ENCODE peak calls at places on chromosomes 2 and 18, in ten cellular contexts. P is brain microvascular endothelial cell, R is fibroblast of lung, U is GM12865, F is psoas muscle, C is stomach, Y is BJ, V is cardiac muscle cell, D is WERI-Rb-1, W is activated B cell treated with CpG ODN at 0.5 μM for 24 hours. H is an unnamed sample.

GRCh38 chr2:180520206-180520605 is 460.2 kb upstream of the UBE2E3 start:
- DNase-seq in F (no peak), P (peak), R (peak), Y (no peak), V (peak), C (no peak), W (no peak), U (no peak), D (peak), H (peak)

GRCh38 chr2:162694255-162694654 is 144.3 kb downstream of the KCNH7 start:
- DNase-seq in Y (no peak), C (no peak), F (no peak), D (no peak), W (no peak), V (no peak), U (no peak), P (no peak), R (no peak), H (no peak)

GRCh38 chr2:190911813-190912212 is 31.2 kb downstream of the GLS start:
- DNase-seq in D (no peak), F (no peak), U (peak), C (no peak), V (no peak), R (peak), Y (no peak), P (no peak), W (no peak), H (no peak)

GRCh38 chr18:37305084-37305483 is 260.5 kb downstream of the CELF4 start:
- DNase-seq in W (no peak), C (no peak), D (no peak), U (no peak), F (no peak), Y (no peak), P (no peak), R (no peak), V (no peak), H (no peak)

GRCh38 chr18:2994603-2995432 is 18.1 kb downstream of the LPIN2 start:
- DNase-seq in V (no peak), W (peak), R (no peak), F (peak), D (no peak), C (no peak), U (peak), P (no peak), Y (no peak), H (peak)

GRCh38 chr2:238636269-238637073 is 209.7 kb downstream of the ASB1 start:
- DNase-seq in C (no peak), F (no peak), P (no peak), V (no peak), U (no peak), R (peak), D (no peak), Y (peak), W (no peak), H (no peak)

GRCh38 chr2:163794635-163795034 is 58.8 kb upstream of the FIGN start:
- DNase-seq in D (no peak), F (no peak), Y (no peak), W (no peak), V (peak), P (no peak), U (no peak), C (no peak), R (no peak), H (peak)

GRCh38 chr2:136216073-136216472 is 98.1 kb upstream of the CXCR4 start:
- DNase-seq in F (no peak), W (no peak), C (no peak), V (no peak), U (no peak), D (no peak), R (no peak), P (no peak), Y (no peak), H (no peak)

GRCh38 chr2:203636896-203637818 is 69.3 kb upstream of the CD28 start:
- DNase-seq in Y (no peak), P (no peak), C (no peak), F (no peak), R (peak), U (no peak), W (no peak), D (no peak), V (peak), H (no peak)

GRCh38 chr2:229489016-229489415 is 217.9 kb upstream of the PID1 start:
- DNase-seq in U (no peak), C (no peak), V (peak), D (no peak), Y (no peak), R (peak), W (no peak), F (no peak), P (peak), H (no peak)

GRCh38 chr18:34709631-34710429 is at the start of gene DTNA:
- DNase-seq in F (no peak), W (no peak), R (peak), D (no peak), U (peak), C (no peak), P (peak), Y (peak), V (peak), H (peak)

GRCh38 chr2:69985684-69986083 is 24.3 kb upstream of the ASPRV1 start:
- DNase-seq in V (peak), R (peak), F (peak), W (no peak), D (no peak), P (no peak), C (peak), U (no peak), Y (no peak), H (no peak)
- TF ChIP-seq CTCF in V (no peak), R (no peak), F (no peak), W (no peak), D (no peak), P (no peak), C (no peak), U (no peak), Y (no peak), H (no peak)

DNA sequence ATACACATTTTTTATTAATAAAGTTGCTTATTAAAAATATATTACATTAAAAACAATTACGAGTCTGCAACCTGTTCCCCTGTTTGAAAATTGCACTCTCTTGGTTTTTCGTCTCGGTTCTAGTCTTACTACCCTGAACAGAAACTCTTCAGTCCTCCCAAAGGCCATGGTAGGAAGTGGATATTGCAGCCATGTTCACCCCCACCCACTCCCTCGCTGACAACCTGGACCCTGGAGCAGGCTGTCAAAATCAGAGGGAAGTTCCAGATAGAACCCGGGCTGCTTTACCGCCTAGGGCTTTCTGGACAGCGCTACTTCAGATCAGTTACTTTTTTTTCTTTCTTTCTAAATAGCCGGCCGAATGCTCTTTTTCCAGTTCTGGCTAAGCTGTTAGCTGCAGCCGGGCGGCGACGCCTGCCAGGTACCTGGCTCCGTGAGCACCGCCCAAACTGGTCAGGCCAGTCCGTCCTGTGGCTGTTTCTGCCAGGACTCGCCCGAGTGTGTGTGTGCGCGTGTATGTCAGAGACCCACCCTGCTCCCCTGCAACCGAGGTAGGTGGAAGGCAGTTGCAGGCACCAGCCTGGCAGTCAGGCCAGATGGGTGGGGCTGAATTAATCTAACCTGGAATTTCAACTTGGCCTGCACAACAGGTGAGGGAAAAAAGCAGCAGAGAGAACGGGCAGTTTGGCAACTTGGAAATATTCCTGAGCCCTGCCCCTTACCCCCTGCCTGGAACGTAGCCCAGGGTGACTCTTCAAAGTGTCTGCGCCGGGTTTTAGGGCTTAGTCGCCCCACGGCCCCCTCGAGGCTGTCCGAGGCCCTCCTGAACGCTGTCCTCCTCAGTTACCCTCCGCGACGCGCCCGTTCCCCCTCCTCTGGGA is 1.1 kb upstream of the TET3 start:
- DNase-seq in U (peak), Y (no peak), C (peak), R (no peak), P (no peak), W (peak), D (peak), V (no peak), F (peak), H (peak)
- TF ChIP-seq CTCF in U (no peak), Y (no peak), C (no peak), R (no peak), P (no peak), W (no peak), D (no peak), V (no peak), F (no peak), H (no peak)

DNA sequence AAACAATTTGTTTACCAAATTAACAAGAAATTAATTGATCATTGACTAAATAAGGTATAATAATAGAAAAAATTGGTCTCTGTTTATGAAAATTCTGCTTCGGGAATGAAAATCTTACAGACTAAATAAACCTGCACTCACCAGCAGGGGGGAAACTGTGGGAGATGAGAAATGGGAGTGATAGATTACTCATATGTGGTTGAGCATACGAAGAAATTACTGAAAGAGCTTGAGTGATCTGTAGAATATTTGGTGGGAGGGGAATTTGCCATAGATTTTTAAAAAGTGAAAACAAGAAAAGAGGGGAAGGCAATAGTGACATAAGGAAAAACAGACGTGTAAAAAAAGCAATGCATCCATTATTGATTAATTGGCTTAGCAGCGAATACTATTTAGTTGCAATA is 2.2 kb downstream of the HMSD start:
- DNase-seq in W (no peak), P (peak), F (no peak), C (no peak), D (no peak), U (peak), V (no peak), Y (no peak), R (no peak), H (no peak)
- TF ChIP-seq CTCF in W (no peak), P (peak), F (no peak), C (no peak), D (no peak), U (peak), V (peak), Y (peak), R (peak), H (peak)

GRCh38 chr2:36356199-36356989 is 816 bp downstream of the CRIM1 start:
- DNase-seq in R (no peak), F (peak), W (peak), Y (no peak), U (peak), V (peak), P (no peak), C (peak), D (peak), H (peak)

GRCh38 chr2:36356990-36357505 is 1.5 kb downstream of the CRIM1 start:
- DNase-seq in Y (no peak), U (peak), R (no peak), F (no peak), V (no peak), C (no peak), P (no peak), D (peak), W (no peak), H (no peak)

GRCh38 chr2:36358317-36358659 is 2.7 kb downstream of the CRIM1 start:
- DNase-seq in C (no peak), Y (no peak), V (peak), U (no peak), D (no peak), P (no peak), F (no peak), W (no peak), R (peak), H (no peak)

GRCh38 chr2:36359006-36359580 is 3.5 kb downstream of the CRIM1 start:
- DNase-seq in C (no peak), R (peak), U (no peak), P (no peak), W (no peak), V (no peak), D (no peak), F (no peak), Y (no peak), H (no peak)

GRCh38 chr2:36357506-36358316 is 2.1 kb downstream of the CRIM1 start:
- DNase-seq in C (no peak), F (peak), P (peak), W (no peak), R (peak), Y (no peak), V (peak), D (peak), U (peak), H (peak)
- TF ChIP-seq CTCF in C (peak), F (peak), P (peak), W (no peak), R (peak), Y (peak), V (peak), D (peak), U (no peak), H (peak)

H was measured in Calu3.